ENCODE peak calls at places on chromosomes 6 and 20, in six cellular contexts. Z is upper lobe of left lung, S is MM.1S, R is thoracic aorta, P is body of pancreas, Y is heart right ventricle. E is an unnamed sample.
A peak's percentile ranks its signal among the peaks of the same experiment; 100 is the strongest.

GRCh38 chr6:47733879-47734558 is 35.6 kb downstream of the ADGRF4 start:
- DNase-seq in Z (no peak), S (peak; percentile 27), R (no peak), P (peak; percentile 7), Y (peak; percentile 11), E (no peak)

GRCh38 chr6:125585470-125585869 is 164.0 kb upstream of the HEY2 start:
- DNase-seq in Z (no peak), S (no peak), R (no peak), P (no peak), Y (no peak), E (no peak)

GRCh38 chr6:119661628-119662027 is 312.1 kb upstream of the MAN1A1 start:
- DNase-seq in Z (no peak), S (no peak), R (no peak), P (no peak), Y (no peak), E (no peak)

GRCh38 chr20:35539756-35540212 is 2.1 kb upstream of the ERGIC3 start:
- DNase-seq in Z (no peak), S (no peak), R (no peak), P (peak; percentile 53), Y (no peak), E (no peak)

GRCh38 chr6:15620616-15621015 is 42.2 kb downstream of the DTNBP1 start:
- DNase-seq in Z (no peak), S (no peak), R (no peak), P (no peak), Y (no peak), E (no peak)

GRCh38 chr20:50049442-50050026 is 63.4 kb downstream of the UBE2V1 start:
- DNase-seq in Z (peak; percentile 22), S (no peak), R (no peak), P (no peak), Y (no peak), E (no peak)

GRCh38 chr20:44271915-44272663 is 25.0 kb downstream of the GDAP1L1 start:
- DNase-seq in Z (no peak), S (no peak), R (no peak), P (no peak), Y (no peak), E (no peak)

GRCh38 chr6:2021713-2022125 is 223.7 kb downstream of the GMDS start:
- DNase-seq in Z (no peak), S (no peak), R (no peak), P (peak; percentile 68), Y (peak; percentile 61), E (peak; percentile 81)

GRCh38 chr6:108165714-108166663 is at the start of gene NR2E1:
- DNase-seq in Z (peak; percentile 58), S (no peak), R (no peak), P (no peak), Y (no peak), E (no peak)

GRCh38 chr6:157761331-157761921 is 61.6 kb upstream of the SNX9 start:
- DNase-seq in Z (no peak), S (no peak), R (no peak), P (no peak), Y (no peak), E (no peak)

GRCh38 chr20:58627212-58628072 is 23.6 kb upstream of the STX16 start:
- DNase-seq in Z (no peak), S (no peak), R (no peak), P (no peak), Y (no peak), E (peak; percentile 77)

GRCh38 chr6:116389357-116389756 is 18.6 kb downstream of the DSE start:
- DNase-seq in Z (no peak), S (no peak), R (no peak), P (no peak), Y (no peak), E (no peak)

GRCh38 chr6:40302856-40303449 is 284.2 kb downstream of the LRFN2 start:
- DNase-seq in Z (peak; percentile 33), S (no peak), R (no peak), P (no peak), Y (no peak), E (no peak)

GRCh38 chr6:159533016-159533415 is 160.0 kb downstream of the SOD2 start:
- DNase-seq in Z (no peak), S (no peak), R (no peak), P (no peak), Y (no peak), E (no peak)

GRCh38 chr20:40073535-40074111 is 615.4 kb downstream of the MAFB start:
- DNase-seq in Z (no peak), S (no peak), R (no peak), P (no peak), Y (no peak), E (no peak)

GRCh38 chr6:100202417-100203194 is 208.6 kb upstream of the MCHR2 start:
- DNase-seq in Z (no peak), S (no peak), R (no peak), P (no peak), Y (no peak), E (peak; percentile 84)

GRCh38 chr20:23889775-23890187 is 10.2 kb upstream of the CST5 start:
- DNase-seq in Z (no peak), S (peak; percentile 82), R (no peak), P (peak; percentile 71), Y (peak; percentile 16), E (no peak)

GRCh38 chr6:44260451-44261297 is 3.3 kb upstream of the SLC35B2 start:
- DNase-seq in Z (no peak), S (no peak), R (no peak), P (no peak), Y (no peak), E (no peak)

GRCh38 chr6:108665495-108666196 is 104.9 kb downstream of the FOXO3 start:
- DNase-seq in Z (no peak), S (peak; percentile 37), R (no peak), P (no peak), Y (no peak), E (no peak)

GRCh38 chr6:105445461-105445860 is 42.6 kb upstream of the PREP start:
- DNase-seq in Z (no peak), S (no peak), R (no peak), P (no peak), Y (no peak), E (no peak)

GRCh38 chr6:116461563-116462507 is 660 bp downstream of the CALHM6 start:
- DNase-seq in Z (peak; percentile 91), S (peak; percentile 51), R (no peak), P (peak; percentile 48), Y (peak; percentile 7), E (no peak)

GRCh38 chr6:115514656-115515055 is 546.0 kb downstream of the FRK start:
- DNase-seq in Z (no peak), S (no peak), R (no peak), P (no peak), Y (no peak), E (no peak)

GRCh38 chr6:125198285-125199009 is 44.9 kb downstream of the TPD52L1 start:
- DNase-seq in Z (no peak), S (no peak), R (no peak), P (peak; percentile 40), Y (no peak), E (no peak)

DNA sequence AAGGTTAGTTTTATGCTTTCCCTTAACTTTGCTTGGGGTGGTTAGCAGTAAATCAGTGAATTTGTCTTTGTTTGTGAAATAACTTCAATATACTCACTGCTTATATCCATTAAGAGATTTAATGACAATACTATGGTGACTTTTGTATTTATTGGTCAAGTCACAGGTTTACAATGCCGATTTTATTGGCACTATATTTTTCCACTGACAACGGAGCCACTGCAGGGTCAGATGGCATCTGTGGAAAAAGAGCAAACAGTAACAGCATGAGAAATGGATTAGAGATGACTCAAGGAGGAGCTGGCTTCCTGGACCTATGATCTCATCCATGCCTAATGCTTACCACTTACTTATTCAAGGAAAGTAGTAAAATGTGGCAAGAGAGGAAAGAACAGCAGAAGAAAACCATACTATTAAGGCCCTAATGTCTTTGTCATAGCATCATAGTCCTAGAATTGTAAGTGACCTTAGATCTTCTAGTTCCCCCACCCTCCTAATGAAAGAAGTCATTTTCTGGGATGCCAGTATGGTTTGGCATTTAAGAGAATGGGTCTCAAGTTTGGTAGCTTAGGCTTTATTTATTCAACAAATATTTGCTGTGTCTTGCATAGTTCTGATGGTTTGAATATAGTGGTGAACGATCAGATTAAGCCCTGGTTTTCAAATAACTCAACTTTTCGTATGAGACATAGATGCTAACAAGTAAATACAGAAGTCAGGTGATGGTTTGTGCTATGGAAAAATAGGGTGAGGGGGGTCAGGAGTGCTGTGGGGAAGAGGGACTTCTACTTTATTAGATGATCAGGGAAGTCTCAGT is 18.5 kb downstream of the RNF144B start:
- DNase-seq in Z (no peak), S (no peak), R (no peak), P (no peak), Y (no peak), E (no peak)
- H3K4me1 ChIP-seq in Z (peaks cover 31% of the 10 kb centered on the region), S (peaks cover 4% of the 10 kb centered on the region), R (peaks cover 9% of the 10 kb centered on the region), P (peaks cover 12% of the 10 kb centered on the region), Y (no peaks in the 10 kb centered on the region), E (peaks cover 17% of the 10 kb centered on the region)

GRCh38 chr6:26350858-26351543 is 14.0 kb upstream of the BTN3A2 start:
- DNase-seq in Z (no peak), S (no peak), R (no peak), P (no peak), Y (no peak), E (no peak)
- H3K4me1 ChIP-seq in Z (no peaks in the 10 kb centered on the region), S (peaks cover 35% of the 10 kb centered on the region), R (no peaks in the 10 kb centered on the region), P (no peaks in the 10 kb centered on the region), Y (no peaks in the 10 kb centered on the region), E (peaks cover 18% of the 10 kb centered on the region)

GRCh38 chr20:537983-538382 is 5.6 kb downstream of the CSNK2A1 start:
- DNase-seq in Z (no peak), S (no peak), R (no peak), P (no peak), Y (no peak), E (no peak)

GRCh38 chr20:540391-541201 is 3.0 kb downstream of the CSNK2A1 start:
- DNase-seq in Z (no peak), S (no peak), R (no peak), P (no peak), Y (no peak), E (no peak)

GRCh38 chr20:539236-539635 is 4.4 kb downstream of the CSNK2A1 start:
- DNase-seq in Z (no peak), S (no peak), R (no peak), P (no peak), Y (no peak), E (no peak)

GRCh38 chr20:542777-543368 is 717 bp downstream of the CSNK2A1 start:
- DNase-seq in Z (no peak), S (peak; percentile 22), R (no peak), P (peak; percentile 24), Y (no peak), E (no peak)

DNA sequence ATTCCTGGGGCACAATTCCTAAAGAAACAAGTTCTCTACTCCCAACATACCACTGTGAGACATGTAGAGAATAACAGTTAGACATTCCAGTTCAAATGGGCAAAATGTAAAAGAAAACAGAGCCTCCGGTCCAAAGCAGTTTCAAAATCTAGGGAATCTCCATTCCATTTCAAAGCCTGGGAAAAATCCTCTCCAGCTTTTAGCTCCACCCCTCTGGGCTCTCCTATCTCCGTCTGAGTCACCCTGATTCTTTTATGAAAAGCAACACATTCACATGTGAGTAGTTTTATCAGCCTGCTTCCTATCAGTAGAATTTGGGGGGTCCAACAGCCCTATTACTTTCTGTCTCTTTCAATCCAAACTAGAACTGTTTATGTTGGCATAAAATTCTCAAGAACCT is 3.7 kb downstream of the CSNK2A1 start:
- DNase-seq in Z (no peak), S (no peak), R (no peak), P (peak; percentile 27), Y (no peak), E (no peak)
- H3K4me1 ChIP-seq in Z (peaks cover 57% of the 10 kb centered on the region), S (peaks cover 12% of the 10 kb centered on the region), R (peaks cover 83% of the 10 kb centered on the region), P (peaks cover 70% of the 10 kb centered on the region), Y (peaks cover 64% of the 10 kb centered on the region), E (peaks cover 23% of the 10 kb centered on the region)

DNA sequence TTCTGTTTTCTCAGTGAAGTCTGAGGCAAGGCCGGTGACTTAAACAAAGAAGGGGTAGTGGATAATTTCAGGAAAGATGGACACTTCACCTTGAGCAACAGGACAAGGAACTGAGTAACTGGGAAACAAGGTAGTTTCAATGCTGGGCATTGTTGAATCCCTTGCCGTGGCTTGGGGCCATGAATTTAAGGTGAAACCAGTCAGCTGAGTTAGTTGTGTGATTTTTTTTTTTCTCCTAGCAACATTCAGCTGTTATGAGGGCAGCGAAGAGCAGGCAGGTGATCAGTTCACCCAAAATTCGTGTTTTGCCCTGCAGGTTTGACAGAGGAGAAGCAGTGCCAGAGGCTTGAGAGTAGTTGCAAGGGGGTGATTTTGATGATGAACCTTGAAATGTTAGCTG is 6.8 kb downstream of the BICRAL start:
- DNase-seq in Z (no peak), S (no peak), R (no peak), P (no peak), Y (no peak), E (no peak)
- H3K4me1 ChIP-seq in Z (peaks cover 70% of the 10 kb centered on the region), S (peaks cover 18% of the 10 kb centered on the region), R (peaks cover 76% of the 10 kb centered on the region), P (peaks cover 70% of the 10 kb centered on the region), Y (peaks cover 62% of the 10 kb centered on the region), E (no peaks in the 10 kb centered on the region)

E was measured in RWPE2.